ENCODE peak calls at places on chromosomes 6 and 20, in ten cellular contexts. One of them, this sample, is unnamed. For H3K27me3, the result is how much of the 10 kb centered on the place peaks cover.

GRCh38 chr6:88725111-88725711 is 238.2 kb downstream of the RNGTT start:
- DNase-seq in psoas muscle: peak
- DNase-seq in HepG2: peak
- DNase-seq in H1: peak
- DNase-seq in left ventricle myocardium inferior: peak
- DNase-seq in naive thymus-derived CD4-positive, alpha-beta T cell: no peak
- DNase-seq in ovary: no peak
- DNase-seq in stomach: no peak
- DNase-seq in thoracic aorta: no peak
- DNase-seq in lung: no peak
- DNase-seq in this sample: no peak

GRCh38 chr6:42313941-42314570 is 96.4 kb upstream of the MRPS10 start:
- DNase-seq in left ventricle myocardium inferior: no peak
- DNase-seq in stomach: no peak
- DNase-seq in lung: no peak
- DNase-seq in H1: no peak
- DNase-seq in naive thymus-derived CD4-positive, alpha-beta T cell: no peak
- DNase-seq in HepG2: no peak
- DNase-seq in ovary: peak
- DNase-seq in psoas muscle: no peak
- DNase-seq in thoracic aorta: no peak
- DNase-seq in this sample: no peak

GRCh38 chr6:56851104-56851503 is 103.8 kb upstream of the BEND6 start:
- DNase-seq in psoas muscle: no peak
- DNase-seq in ovary: no peak
- DNase-seq in H1: no peak
- DNase-seq in stomach: no peak
- DNase-seq in lung: no peak
- DNase-seq in left ventricle myocardium inferior: no peak
- DNase-seq in thoracic aorta: no peak
- DNase-seq in naive thymus-derived CD4-positive, alpha-beta T cell: no peak
- DNase-seq in HepG2: no peak
- DNase-seq in this sample: peak

GRCh38 chr6:51213806-51214205 is 395.1 kb downstream of the TFAP2B start:
- DNase-seq in stomach: no peak
- DNase-seq in ovary: no peak
- DNase-seq in left ventricle myocardium inferior: no peak
- DNase-seq in naive thymus-derived CD4-positive, alpha-beta T cell: no peak
- DNase-seq in thoracic aorta: no peak
- DNase-seq in H1: peak
- DNase-seq in HepG2: no peak
- DNase-seq in psoas muscle: no peak
- DNase-seq in lung: no peak
- DNase-seq in this sample: no peak

GRCh38 chr6:6057442-6058053 is 50.8 kb upstream of the NRN1 start:
- DNase-seq in H1: no peak
- DNase-seq in stomach: no peak
- DNase-seq in naive thymus-derived CD4-positive, alpha-beta T cell: peak
- DNase-seq in ovary: no peak
- DNase-seq in psoas muscle: no peak
- DNase-seq in HepG2: peak
- DNase-seq in left ventricle myocardium inferior: no peak
- DNase-seq in lung: no peak
- DNase-seq in thoracic aorta: no peak
- DNase-seq in this sample: no peak

GRCh38 chr20:64151634-64152530 is 12.4 kb upstream of the MYT1 start:
- DNase-seq in ovary: no peak
- DNase-seq in HepG2: peak
- DNase-seq in left ventricle myocardium inferior: no peak
- DNase-seq in lung: no peak
- DNase-seq in naive thymus-derived CD4-positive, alpha-beta T cell: no peak
- DNase-seq in thoracic aorta: no peak
- DNase-seq in H1: no peak
- DNase-seq in psoas muscle: no peak
- DNase-seq in stomach: no peak
- DNase-seq in this sample: no peak

GRCh38 chr6:141169419-141169818 is 963.3 kb upstream of the GJE1 start:
- DNase-seq in HepG2: no peak
- DNase-seq in naive thymus-derived CD4-positive, alpha-beta T cell: no peak
- DNase-seq in stomach: no peak
- DNase-seq in lung: no peak
- DNase-seq in H1: no peak
- DNase-seq in left ventricle myocardium inferior: no peak
- DNase-seq in psoas muscle: no peak
- DNase-seq in thoracic aorta: no peak
- DNase-seq in ovary: no peak
- DNase-seq in this sample: no peak

GRCh38 chr6:106185626-106186025 is 99.5 kb downstream of the PRDM1 start:
- DNase-seq in thoracic aorta: no peak
- DNase-seq in H1: no peak
- DNase-seq in left ventricle myocardium inferior: no peak
- DNase-seq in ovary: no peak
- DNase-seq in HepG2: no peak
- DNase-seq in psoas muscle: no peak
- DNase-seq in naive thymus-derived CD4-positive, alpha-beta T cell: no peak
- DNase-seq in stomach: no peak
- DNase-seq in lung: no peak
- DNase-seq in this sample: no peak

GRCh38 chr6:169994734-169995133 is 243.3 kb downstream of the ERMARD start:
- DNase-seq in naive thymus-derived CD4-positive, alpha-beta T cell: no peak
- DNase-seq in ovary: no peak
- DNase-seq in H1: peak
- DNase-seq in lung: no peak
- DNase-seq in HepG2: no peak
- DNase-seq in stomach: no peak
- DNase-seq in psoas muscle: no peak
- DNase-seq in left ventricle myocardium inferior: no peak
- DNase-seq in thoracic aorta: no peak
- DNase-seq in this sample: no peak

DNA sequence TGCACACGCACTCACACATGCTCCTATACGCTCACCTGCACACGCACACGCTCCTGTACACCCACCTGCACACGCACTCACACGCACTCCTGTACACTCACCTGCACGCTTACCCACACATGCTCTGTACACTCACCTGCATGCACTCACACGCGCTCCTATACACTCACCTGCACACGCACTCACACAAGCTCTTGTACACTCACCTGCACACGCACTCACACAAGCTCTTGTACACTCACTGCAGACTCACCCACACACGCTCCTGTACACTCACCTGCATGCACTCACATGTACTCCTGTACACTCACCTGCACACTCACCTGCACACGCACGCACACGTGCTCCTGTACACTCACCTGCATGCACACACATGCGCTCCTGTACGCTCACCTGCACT is 22.0 kb upstream of the TAF4 start:
- DNase-seq in thoracic aorta: no peak
- DNase-seq in ovary: no peak
- DNase-seq in H1: no peak
- DNase-seq in stomach: no peak
- DNase-seq in psoas muscle: no peak
- DNase-seq in left ventricle myocardium inferior: no peak
- DNase-seq in lung: no peak
- DNase-seq in HepG2: no peak
- DNase-seq in naive thymus-derived CD4-positive, alpha-beta T cell: no peak
- DNase-seq in this sample: no peak
- H3K27me3 ChIP-seq in thoracic aorta: under half
- H3K27me3 ChIP-seq in ovary: under half
- H3K27me3 ChIP-seq in H1: under half
- H3K27me3 ChIP-seq in stomach: under half
- H3K27me3 ChIP-seq in psoas muscle: under half
- H3K27me3 ChIP-seq in left ventricle myocardium inferior: under half
- H3K27me3 ChIP-seq in lung: under half
- H3K27me3 ChIP-seq in HepG2: under half
- H3K27me3 ChIP-seq in naive thymus-derived CD4-positive, alpha-beta T cell: under half
- H3K27me3 ChIP-seq in this sample: under half

DNA sequence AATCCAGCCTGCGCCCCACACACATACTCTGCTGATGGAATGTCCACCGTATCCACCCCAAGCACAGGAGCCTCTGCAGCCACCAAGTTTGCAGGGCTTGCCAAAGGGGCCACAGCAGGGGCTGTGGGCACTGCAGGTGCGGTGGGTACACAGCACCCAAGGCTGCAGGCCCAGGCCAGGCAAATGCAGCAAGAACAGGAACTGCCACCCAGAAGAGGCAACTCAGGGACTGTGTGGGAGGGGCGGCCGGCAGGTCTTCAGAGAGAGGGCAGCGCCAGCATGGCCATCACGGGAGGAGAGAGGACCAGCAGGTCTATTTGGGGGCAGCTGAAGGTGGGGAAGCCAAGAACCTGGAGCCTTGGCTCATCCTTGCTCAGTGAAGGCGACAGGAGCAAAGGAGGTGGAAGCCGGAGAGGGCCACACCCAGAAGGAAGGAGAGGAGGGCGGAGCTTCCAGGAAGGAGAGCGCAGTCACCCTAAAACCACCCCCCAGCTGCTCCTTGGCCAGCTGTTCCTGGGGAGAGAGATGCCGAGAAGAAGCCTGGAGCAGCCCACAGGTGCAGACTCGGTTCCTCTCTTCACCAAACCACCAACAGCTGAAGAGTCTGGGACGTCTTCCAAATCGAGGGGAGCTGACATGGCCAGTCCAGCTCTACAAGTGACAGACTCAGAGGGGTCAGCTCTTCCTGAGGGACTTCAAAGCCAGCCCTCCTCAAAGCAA is 265.1 kb upstream of the CDYL start:
- DNase-seq in thoracic aorta: no peak
- DNase-seq in lung: no peak
- DNase-seq in psoas muscle: no peak
- DNase-seq in H1: no peak
- DNase-seq in naive thymus-derived CD4-positive, alpha-beta T cell: no peak
- DNase-seq in ovary: no peak
- DNase-seq in stomach: no peak
- DNase-seq in HepG2: no peak
- DNase-seq in left ventricle myocardium inferior: no peak
- DNase-seq in this sample: no peak
- H3K4me3 ChIP-seq in thoracic aorta: no peak
- H3K4me3 ChIP-seq in lung: no peak
- H3K4me3 ChIP-seq in psoas muscle: no peak
- H3K4me3 ChIP-seq in H1: no peak
- H3K4me3 ChIP-seq in naive thymus-derived CD4-positive, alpha-beta T cell: no peak
- H3K4me3 ChIP-seq in ovary: no peak
- H3K4me3 ChIP-seq in stomach: no peak
- H3K4me3 ChIP-seq in HepG2: no peak
- H3K4me3 ChIP-seq in left ventricle myocardium inferior: no peak
- H3K4me3 ChIP-seq in this sample: no peak

GRCh38 chr20:54166987-54167662 is 6.7 kb downstream of the CYP24A1 start:
- DNase-seq in stomach: no peak
- DNase-seq in left ventricle myocardium inferior: no peak
- DNase-seq in naive thymus-derived CD4-positive, alpha-beta T cell: no peak
- DNase-seq in thoracic aorta: no peak
- DNase-seq in H1: no peak
- DNase-seq in lung: no peak
- DNase-seq in ovary: no peak
- DNase-seq in HepG2: no peak
- DNase-seq in psoas muscle: no peak
- DNase-seq in this sample: no peak
- H3K27me3 ChIP-seq in stomach: half or more
- H3K27me3 ChIP-seq in left ventricle myocardium inferior: half or more
- H3K27me3 ChIP-seq in naive thymus-derived CD4-positive, alpha-beta T cell: under half
- H3K27me3 ChIP-seq in thoracic aorta: under half
- H3K27me3 ChIP-seq in H1: under half
- H3K27me3 ChIP-seq in lung: under half
- H3K27me3 ChIP-seq in ovary: under half
- H3K27me3 ChIP-seq in HepG2: under half
- H3K27me3 ChIP-seq in psoas muscle: under half
- H3K27me3 ChIP-seq in this sample: under half

GRCh38 chr20:10864076-10864672 is 190.4 kb upstream of the JAG1 start:
- DNase-seq in psoas muscle: no peak
- DNase-seq in HepG2: no peak
- DNase-seq in lung: peak
- DNase-seq in H1: no peak
- DNase-seq in ovary: no peak
- DNase-seq in stomach: peak
- DNase-seq in thoracic aorta: no peak
- DNase-seq in naive thymus-derived CD4-positive, alpha-beta T cell: no peak
- DNase-seq in left ventricle myocardium inferior: peak
- DNase-seq in this sample: no peak
- H3K4me3 ChIP-seq in psoas muscle: no peak
- H3K4me3 ChIP-seq in HepG2: no peak
- H3K4me3 ChIP-seq in lung: no peak
- H3K4me3 ChIP-seq in H1: no peak
- H3K4me3 ChIP-seq in ovary: no peak
- H3K4me3 ChIP-seq in stomach: no peak
- H3K4me3 ChIP-seq in thoracic aorta: peak
- H3K4me3 ChIP-seq in naive thymus-derived CD4-positive, alpha-beta T cell: no peak
- H3K4me3 ChIP-seq in left ventricle myocardium inferior: peak
- H3K4me3 ChIP-seq in this sample: no peak

DNA sequence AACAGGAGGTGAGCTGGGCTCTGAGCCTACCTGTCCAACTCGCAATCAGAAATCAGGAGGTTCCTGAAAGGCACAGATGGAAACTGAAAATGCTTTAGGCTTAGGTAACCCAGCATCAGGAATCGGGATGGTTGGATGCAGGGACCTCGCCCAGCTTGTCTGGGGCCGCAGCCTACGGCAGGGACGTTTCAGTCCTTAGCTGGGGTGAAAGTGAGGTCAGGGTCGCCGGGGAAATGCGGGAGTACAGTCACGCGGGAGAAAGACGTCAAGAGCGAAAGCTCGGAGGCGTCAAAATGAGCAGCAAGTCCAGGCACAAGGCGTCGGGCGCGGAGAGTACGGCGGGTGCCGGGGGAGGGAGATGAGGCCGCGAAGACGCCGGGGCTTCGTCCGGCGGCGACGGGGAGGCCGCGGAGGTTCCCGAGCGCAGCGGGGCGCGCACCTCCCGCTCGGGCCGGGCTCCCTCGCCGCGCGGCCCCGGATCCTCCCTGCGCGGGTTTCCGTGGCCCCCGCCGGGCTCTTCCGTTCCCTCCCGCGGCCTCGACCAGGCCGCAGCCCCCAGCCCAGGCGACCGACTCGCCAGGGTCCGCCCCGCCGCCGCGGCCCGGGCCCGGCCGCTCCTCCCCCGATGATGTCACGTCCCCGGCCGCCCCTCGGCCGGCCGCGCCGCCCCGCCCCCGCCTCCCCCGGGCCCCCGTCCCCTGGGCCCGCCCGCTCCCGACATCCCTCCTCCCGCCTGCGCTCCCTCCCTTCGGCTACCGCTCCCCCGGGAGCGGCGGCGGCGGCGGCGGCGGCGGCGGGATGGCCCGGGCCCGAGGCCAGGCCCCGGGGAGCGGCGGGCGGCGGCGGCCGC is at the start of gene EBF4:
- DNase-seq in naive thymus-derived CD4-positive, alpha-beta T cell: peak
- DNase-seq in ovary: peak
- DNase-seq in lung: no peak
- DNase-seq in stomach: peak
- DNase-seq in psoas muscle: no peak
- DNase-seq in HepG2: no peak
- DNase-seq in left ventricle myocardium inferior: peak
- DNase-seq in H1: peak
- DNase-seq in thoracic aorta: no peak
- DNase-seq in this sample: peak
- H3K27me3 ChIP-seq in naive thymus-derived CD4-positive, alpha-beta T cell: under half
- H3K27me3 ChIP-seq in ovary: under half
- H3K27me3 ChIP-seq in lung: under half
- H3K27me3 ChIP-seq in stomach: under half
- H3K27me3 ChIP-seq in psoas muscle: under half
- H3K27me3 ChIP-seq in HepG2: under half
- H3K27me3 ChIP-seq in left ventricle myocardium inferior: half or more
- H3K27me3 ChIP-seq in H1: half or more
- H3K27me3 ChIP-seq in thoracic aorta: under half
- H3K27me3 ChIP-seq in this sample: under half

This sample was measured in ascending aorta.